ENCODE peak calls at places on chromosomes 5 and 9, in seven cellular contexts. Z, Q, A, R, J, G and Y are unnamed samples.

GRCh38 chr5:146441896-146442295 is 5.2 kb upstream of the TCERG1 start:
- DNase-seq in Z (no peak), Q (no peak), A (peak), R (no peak), J (no peak), G (no peak), Y (no peak)

GRCh38 chr5:6088706-6089105 is 289.6 kb downstream of the MED10 start:
- DNase-seq in Z (no peak), Q (no peak), A (no peak), R (no peak), J (no peak), G (no peak), Y (no peak)

GRCh38 chr5:98308960-98309359 is 464.5 kb upstream of the RGMB start:
- DNase-seq in Z (no peak), Q (no peak), A (peak), R (no peak), J (no peak), G (no peak), Y (no peak)

GRCh38 chr5:142845954-142846398 is 75.8 kb downstream of the ARHGAP26 start:
- DNase-seq in Z (no peak), Q (no peak), A (no peak), R (no peak), J (no peak), G (no peak), Y (no peak)

GRCh38 chr5:139108056-139108811 is 89.9 kb downstream of the SIL1 start:
- DNase-seq in Z (no peak), Q (no peak), A (peak), R (peak), J (no peak), G (no peak), Y (no peak)

GRCh38 chr5:93573627-93573974 is 7.4 kb downstream of the NR2F1-AS1 start:
- DNase-seq in Z (no peak), Q (no peak), A (no peak), R (no peak), J (no peak), G (no peak), Y (no peak)

GRCh38 chr5:4883388-4883787 is 256.7 kb upstream of the ADAMTS16 start:
- DNase-seq in Z (no peak), Q (no peak), A (no peak), R (no peak), J (no peak), G (no peak), Y (no peak)

GRCh38 chr5:10328323-10328722 is 20.6 kb upstream of the CMBL start:
- DNase-seq in Z (no peak), Q (no peak), A (peak), R (no peak), J (no peak), G (no peak), Y (no peak)

GRCh38 chr5:68661237-68661636 is 432.6 kb upstream of the SLC30A5 start:
- DNase-seq in Z (peak), Q (no peak), A (peak), R (peak), J (no peak), G (no peak), Y (no peak)

GRCh38 chr5:77842247-77842646 is 66.1 kb upstream of the TBCA start:
- DNase-seq in Z (no peak), Q (no peak), A (no peak), R (no peak), J (no peak), G (no peak), Y (no peak)

GRCh38 chr9:106864533-106865143 is 1.7 kb downstream of the ZNF462 start:
- DNase-seq in Z (peak), Q (no peak), A (peak), R (peak), J (no peak), G (no peak), Y (no peak)

GRCh38 chr9:3329361-3329760 is 196.4 kb downstream of the RFX3 start:
- DNase-seq in Z (no peak), Q (no peak), A (peak), R (no peak), J (no peak), G (no peak), Y (no peak)

GRCh38 chr5:6496636-6497035 is 48.0 kb downstream of the UBE2QL1 start:
- DNase-seq in Z (no peak), Q (no peak), A (no peak), R (no peak), J (no peak), G (no peak), Y (no peak)

GRCh38 chr9:94139672-94140417 is 55.6 kb downstream of the PTPDC1 start:
- DNase-seq in Z (peak), Q (peak), A (peak), R (peak), J (no peak), G (no peak), Y (peak)

GRCh38 chr5:146521403-146522106 is 5.6 kb upstream of the GPR151 start:
- DNase-seq in Z (no peak), Q (no peak), A (no peak), R (no peak), J (no peak), G (no peak), Y (no peak)

GRCh38 chr5:111411321-111411720 is 101.0 kb downstream of the STARD4 start:
- DNase-seq in Z (no peak), Q (no peak), A (peak), R (no peak), J (no peak), G (no peak), Y (no peak)

GRCh38 chr9:14221558-14221957 is 92.4 kb downstream of the NFIB start:
- DNase-seq in Z (peak), Q (no peak), A (peak), R (no peak), J (no peak), G (no peak), Y (no peak)

GRCh38 chr5:150488519-150489357 is 19.2 kb upstream of the NDST1 start:
- DNase-seq in Z (peak), Q (peak), A (peak), R (peak), J (no peak), G (no peak), Y (no peak)

GRCh38 chr9:36470891-36471290 is 70.8 kb upstream of the RNF38 start:
- DNase-seq in Z (peak), Q (no peak), A (peak), R (peak), J (no peak), G (peak), Y (peak)

GRCh38 chr5:130845049-130845765 is 319.8 kb downstream of the HINT1 start:
- DNase-seq in Z (no peak), Q (no peak), A (no peak), R (no peak), J (no peak), G (no peak), Y (no peak)

GRCh38 chr5:141849371-141850182 is 28.6 kb downstream of the PCDH1 start:
- DNase-seq in Z (peak), Q (peak), A (peak), R (peak), J (peak), G (no peak), Y (peak)

GRCh38 chr5:79236970-79237734 is 1.2 kb downstream of the JMY start:
- DNase-seq in Z (peak), Q (no peak), A (peak), R (peak), J (peak), G (no peak), Y (peak)

GRCh38 chr5:144634138-144634537 is 463.5 kb downstream of the KCTD16 start:
- DNase-seq in Z (no peak), Q (no peak), A (no peak), R (no peak), J (no peak), G (no peak), Y (no peak)

GRCh38 chr5:43041131-43041668 is 1.1 kb upstream of the ANXA2R start:
- DNase-seq in Z (peak), Q (no peak), A (no peak), R (no peak), J (no peak), G (no peak), Y (no peak)

GRCh38 chr5:43040287-43041098 is at the start of gene ANXA2R:
- DNase-seq in Z (peak), Q (peak), A (peak), R (peak), J (no peak), G (no peak), Y (peak)

GRCh38 chr5:43039115-43039467 is 1.0 kb downstream of the ANXA2R start:
- DNase-seq in Z (no peak), Q (no peak), A (no peak), R (no peak), J (no peak), G (no peak), Y (no peak)

GRCh38 chr5:43038523-43038989 is 1.6 kb downstream of the ANXA2R start:
- DNase-seq in Z (no peak), Q (no peak), A (peak), R (no peak), J (peak), G (no peak), Y (peak)

DNA sequence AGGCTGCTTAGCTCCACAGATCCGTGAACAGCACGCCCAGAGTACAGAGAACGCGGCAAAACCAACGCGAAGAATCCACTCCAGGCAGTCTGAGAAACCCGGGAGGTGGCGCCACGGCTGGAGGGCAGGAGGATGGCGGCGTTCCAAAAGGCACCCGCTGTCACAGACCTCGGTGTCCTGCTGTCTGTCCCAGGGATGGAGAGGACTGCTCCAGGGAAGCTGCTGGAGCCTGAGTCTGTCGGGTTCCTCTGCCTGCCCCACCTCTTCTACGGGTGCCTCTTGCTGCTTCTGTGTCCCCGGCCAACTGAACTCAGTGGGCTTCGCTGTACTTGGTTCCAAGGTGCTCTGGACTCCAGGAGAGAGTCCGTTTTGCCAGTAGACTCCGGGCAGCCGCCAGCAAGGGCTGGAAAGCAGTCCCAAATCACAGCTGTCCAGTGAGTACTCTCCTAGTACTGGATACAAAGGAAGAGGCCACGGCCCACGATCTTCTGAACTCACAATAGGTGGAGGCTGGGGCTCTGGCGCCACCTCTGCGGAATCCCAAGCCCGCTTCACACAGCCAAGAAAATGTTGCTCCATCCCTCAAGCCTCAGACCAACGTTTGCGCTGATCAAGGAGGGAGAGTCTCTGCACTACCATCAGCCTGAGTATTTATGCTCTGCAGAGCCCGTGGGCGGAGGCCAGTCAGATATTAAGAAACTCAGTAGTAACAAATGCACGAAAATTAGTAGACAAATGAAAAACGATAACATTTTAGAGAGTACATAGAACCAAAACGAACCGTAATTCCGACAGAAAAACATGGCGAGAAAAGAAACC is 442 bp downstream of the ANXA2R start:
- DNase-seq in Z (peak), Q (peak), A (peak), R (no peak), J (peak), G (no peak), Y (peak)
- TF ChIP-seq POLR2A in Z (no peak), Q (no peak), A (no peak), R (no peak), J (no peak), G (no peak), Y (no peak)

GRCh38 chr5:72271696-72272095 is 48.3 kb downstream of the MRPS27 start:
- DNase-seq in Z (no peak), Q (no peak), A (no peak), R (no peak), J (no peak), G (no peak), Y (no peak)
- H3K4me3 ChIP-seq in Z (no peak), Q (no peak), A (no peak), R (no peak), J (no peak), G (no peak), Y (no peak)

GRCh38 chr9:63816742-63817621 is 1468.0 kb downstream of the FOXD4L5 start:
- DNase-seq in Z (peak), Q (peak), A (peak), R (peak), J (peak), G (peak), Y (peak)
- TF ChIP-seq POLR2A in Z (no peak), Q (no peak), A (no peak), R (no peak), J (no peak), G (peak), Y (no peak)

GRCh38 chr9:134537891-134538520 is 103.6 kb upstream of the COL5A1 start:
- DNase-seq in Z (no peak), Q (no peak), A (no peak), R (no peak), J (no peak), G (no peak), Y (no peak)

GRCh38 chr9:134536931-134537330 is 104.7 kb upstream of the COL5A1 start:
- DNase-seq in Z (no peak), Q (no peak), A (no peak), R (no peak), J (no peak), G (no peak), Y (no peak)

GRCh38 chr9:134534661-134535080 is 106.9 kb upstream of the COL5A1 start:
- DNase-seq in Z (no peak), Q (no peak), A (peak), R (no peak), J (peak), G (no peak), Y (no peak)

GRCh38 chr9:134535171-134535570 is 106.4 kb upstream of the COL5A1 start:
- DNase-seq in Z (no peak), Q (no peak), A (no peak), R (no peak), J (no peak), G (no peak), Y (no peak)

GRCh38 chr9:134536101-134536900 is 105.3 kb upstream of the COL5A1 start:
- DNase-seq in Z (no peak), Q (no peak), A (peak), R (no peak), J (no peak), G (no peak), Y (no peak)
- H3K4me3 ChIP-seq in Z (no peak), Q (no peak), A (no peak), R (no peak), J (no peak), G (no peak), Y (no peak)